ENCODE peak calls at places on chromosome 2, in six cellular contexts. One of them, this sample, is unnamed.

GRCh38 chr2:238850096-238850495 is 2.2 kb downstream of the TWIST2 start:
- DNase-seq in GM23338: no peak
- DNase-seq in Caki2: no peak
- DNase-seq in ELF-1: no peak
- DNase-seq in NCI-H1092 treated with DMSO at 0.1 percent for 48 hours: no peak
- DNase-seq in stimulated activated CD4-positive, alpha-beta T cell treated with anti-CD3 and anti-CD28 coated beads, Interleukin-1b, Interleukin-23, amount 100 ng/mL, for 24 hours: no peak
- DNase-seq in this sample: no peak

GRCh38 chr2:237101118-237101979 is 15.7 kb downstream of the COPS8 start:
- DNase-seq in GM23338: peak; percentile 54
- DNase-seq in Caki2: no peak
- DNase-seq in ELF-1: no peak
- DNase-seq in NCI-H1092 treated with DMSO at 0.1 percent for 48 hours: no peak
- DNase-seq in stimulated activated CD4-positive, alpha-beta T cell treated with anti-CD3 and anti-CD28 coated beads, Interleukin-1b, Interleukin-23, amount 100 ng/mL, for 24 hours: no peak
- DNase-seq in this sample: no peak

GRCh38 chr2:42693688-42694479 is 70.1 kb downstream of the OXER1 start:
- DNase-seq in GM23338: peak; percentile 35
- DNase-seq in Caki2: no peak
- DNase-seq in ELF-1: no peak
- DNase-seq in NCI-H1092 treated with DMSO at 0.1 percent for 48 hours: no peak
- DNase-seq in stimulated activated CD4-positive, alpha-beta T cell treated with anti-CD3 and anti-CD28 coated beads, Interleukin-1b, Interleukin-23, amount 100 ng/mL, for 24 hours: no peak
- DNase-seq in this sample: no peak

GRCh38 chr2:159139216-159139933 is 147.1 kb downstream of the WDSUB1 start:
- DNase-seq in GM23338: no peak
- DNase-seq in Caki2: no peak
- DNase-seq in ELF-1: no peak
- DNase-seq in NCI-H1092 treated with DMSO at 0.1 percent for 48 hours: no peak
- DNase-seq in stimulated activated CD4-positive, alpha-beta T cell treated with anti-CD3 and anti-CD28 coated beads, Interleukin-1b, Interleukin-23, amount 100 ng/mL, for 24 hours: no peak
- DNase-seq in this sample: no peak

GRCh38 chr2:160270571-160271113 is 70.6 kb upstream of the ITGB6 start:
- DNase-seq in GM23338: peak; percentile 53
- DNase-seq in Caki2: no peak
- DNase-seq in ELF-1: peak; percentile 88
- DNase-seq in NCI-H1092 treated with DMSO at 0.1 percent for 48 hours: no peak
- DNase-seq in stimulated activated CD4-positive, alpha-beta T cell treated with anti-CD3 and anti-CD28 coated beads, Interleukin-1b, Interleukin-23, amount 100 ng/mL, for 24 hours: no peak
- DNase-seq in this sample: peak; percentile 62

GRCh38 chr2:64787698-64788097 is 134.0 kb upstream of the SERTAD2 start:
- DNase-seq in GM23338: peak; percentile 54
- DNase-seq in Caki2: no peak
- DNase-seq in ELF-1: no peak
- DNase-seq in NCI-H1092 treated with DMSO at 0.1 percent for 48 hours: no peak
- DNase-seq in stimulated activated CD4-positive, alpha-beta T cell treated with anti-CD3 and anti-CD28 coated beads, Interleukin-1b, Interleukin-23, amount 100 ng/mL, for 24 hours: no peak
- DNase-seq in this sample: no peak

GRCh38 chr2:216350214-216350789 is 22.0 kb downstream of the MARCHF4 start:
- DNase-seq in GM23338: no peak
- DNase-seq in Caki2: peak; percentile 68
- DNase-seq in ELF-1: no peak
- DNase-seq in NCI-H1092 treated with DMSO at 0.1 percent for 48 hours: no peak
- DNase-seq in stimulated activated CD4-positive, alpha-beta T cell treated with anti-CD3 and anti-CD28 coated beads, Interleukin-1b, Interleukin-23, amount 100 ng/mL, for 24 hours: no peak
- DNase-seq in this sample: no peak

GRCh38 chr2:104856086-104856972 is 2.4 kb downstream of the POU3F3 start:
- DNase-seq in GM23338: peak; percentile 68
- DNase-seq in Caki2: peak; percentile 81
- DNase-seq in ELF-1: peak; percentile 69
- DNase-seq in NCI-H1092 treated with DMSO at 0.1 percent for 48 hours: peak; percentile 26
- DNase-seq in stimulated activated CD4-positive, alpha-beta T cell treated with anti-CD3 and anti-CD28 coated beads, Interleukin-1b, Interleukin-23, amount 100 ng/mL, for 24 hours: no peak
- DNase-seq in this sample: no peak

GRCh38 chr2:227766361-227766883 is 20.7 kb downstream of the SCYGR8 start:
- DNase-seq in GM23338: peak; percentile 94
- DNase-seq in Caki2: peak; percentile 80
- DNase-seq in ELF-1: peak; percentile 91
- DNase-seq in NCI-H1092 treated with DMSO at 0.1 percent for 48 hours: peak; percentile 31
- DNase-seq in stimulated activated CD4-positive, alpha-beta T cell treated with anti-CD3 and anti-CD28 coated beads, Interleukin-1b, Interleukin-23, amount 100 ng/mL, for 24 hours: peak; percentile 39
- DNase-seq in this sample: peak; percentile 88

GRCh38 chr2:2683581-2683980 is 352.5 kb upstream of the MYT1L start:
- DNase-seq in GM23338: no peak
- DNase-seq in Caki2: no peak
- DNase-seq in ELF-1: no peak
- DNase-seq in NCI-H1092 treated with DMSO at 0.1 percent for 48 hours: peak; percentile 80
- DNase-seq in stimulated activated CD4-positive, alpha-beta T cell treated with anti-CD3 and anti-CD28 coated beads, Interleukin-1b, Interleukin-23, amount 100 ng/mL, for 24 hours: no peak
- DNase-seq in this sample: no peak

GRCh38 chr2:216560695-216561370 is 62.2 kb downstream of the RPL37A start:
- DNase-seq in GM23338: no peak
- DNase-seq in Caki2: no peak
- DNase-seq in ELF-1: no peak
- DNase-seq in NCI-H1092 treated with DMSO at 0.1 percent for 48 hours: no peak
- DNase-seq in stimulated activated CD4-positive, alpha-beta T cell treated with anti-CD3 and anti-CD28 coated beads, Interleukin-1b, Interleukin-23, amount 100 ng/mL, for 24 hours: no peak
- DNase-seq in this sample: no peak

GRCh38 chr2:240688563-240688919 is 3.1 kb upstream of the AQP12A start:
- DNase-seq in GM23338: no peak
- DNase-seq in Caki2: no peak
- DNase-seq in ELF-1: no peak
- DNase-seq in NCI-H1092 treated with DMSO at 0.1 percent for 48 hours: no peak
- DNase-seq in stimulated activated CD4-positive, alpha-beta T cell treated with anti-CD3 and anti-CD28 coated beads, Interleukin-1b, Interleukin-23, amount 100 ng/mL, for 24 hours: no peak
- DNase-seq in this sample: no peak

GRCh38 chr2:61967262-61967661 is 61.8 kb downstream of the COMMD1 start:
- DNase-seq in GM23338: no peak
- DNase-seq in Caki2: no peak
- DNase-seq in ELF-1: no peak
- DNase-seq in NCI-H1092 treated with DMSO at 0.1 percent for 48 hours: no peak
- DNase-seq in stimulated activated CD4-positive, alpha-beta T cell treated with anti-CD3 and anti-CD28 coated beads, Interleukin-1b, Interleukin-23, amount 100 ng/mL, for 24 hours: no peak
- DNase-seq in this sample: no peak

GRCh38 chr2:157830696-157831570 is 45.2 kb downstream of the ACVR1 start:
- DNase-seq in GM23338: no peak
- DNase-seq in Caki2: peak; percentile 77
- DNase-seq in ELF-1: no peak
- DNase-seq in NCI-H1092 treated with DMSO at 0.1 percent for 48 hours: no peak
- DNase-seq in stimulated activated CD4-positive, alpha-beta T cell treated with anti-CD3 and anti-CD28 coated beads, Interleukin-1b, Interleukin-23, amount 100 ng/mL, for 24 hours: no peak
- DNase-seq in this sample: no peak

GRCh38 chr2:130920417-130921030 is 83.8 kb downstream of the ARHGEF4 start:
- DNase-seq in GM23338: peak; percentile 93
- DNase-seq in Caki2: peak; percentile 45
- DNase-seq in ELF-1: peak; percentile 84
- DNase-seq in NCI-H1092 treated with DMSO at 0.1 percent for 48 hours: peak; percentile 37
- DNase-seq in stimulated activated CD4-positive, alpha-beta T cell treated with anti-CD3 and anti-CD28 coated beads, Interleukin-1b, Interleukin-23, amount 100 ng/mL, for 24 hours: peak; percentile 28
- DNase-seq in this sample: peak; percentile 77

GRCh38 chr2:11562476-11562875 is 28.6 kb downstream of the GREB1 start:
- DNase-seq in GM23338: no peak
- DNase-seq in Caki2: no peak
- DNase-seq in ELF-1: no peak
- DNase-seq in NCI-H1092 treated with DMSO at 0.1 percent for 48 hours: no peak
- DNase-seq in stimulated activated CD4-positive, alpha-beta T cell treated with anti-CD3 and anti-CD28 coated beads, Interleukin-1b, Interleukin-23, amount 100 ng/mL, for 24 hours: no peak
- DNase-seq in this sample: peak; percentile 39

GRCh38 chr2:204505488-204505887 is 39.8 kb upstream of the PARD3B start:
- DNase-seq in GM23338: no peak
- DNase-seq in Caki2: peak; percentile 10
- DNase-seq in ELF-1: no peak
- DNase-seq in NCI-H1092 treated with DMSO at 0.1 percent for 48 hours: no peak
- DNase-seq in stimulated activated CD4-positive, alpha-beta T cell treated with anti-CD3 and anti-CD28 coated beads, Interleukin-1b, Interleukin-23, amount 100 ng/mL, for 24 hours: no peak
- DNase-seq in this sample: no peak

GRCh38 chr2:1868683-1869141 is 124.4 kb upstream of the PXDN start:
- DNase-seq in GM23338: peak; percentile 51
- DNase-seq in Caki2: no peak
- DNase-seq in ELF-1: peak; percentile 65
- DNase-seq in NCI-H1092 treated with DMSO at 0.1 percent for 48 hours: no peak
- DNase-seq in stimulated activated CD4-positive, alpha-beta T cell treated with anti-CD3 and anti-CD28 coated beads, Interleukin-1b, Interleukin-23, amount 100 ng/mL, for 24 hours: no peak
- DNase-seq in this sample: no peak

GRCh38 chr2:238513346-238513745 is 86.6 kb downstream of the ASB1 start:
- DNase-seq in GM23338: peak; percentile 85
- DNase-seq in Caki2: no peak
- DNase-seq in ELF-1: peak; percentile 27
- DNase-seq in NCI-H1092 treated with DMSO at 0.1 percent for 48 hours: peak; percentile 4
- DNase-seq in stimulated activated CD4-positive, alpha-beta T cell treated with anti-CD3 and anti-CD28 coated beads, Interleukin-1b, Interleukin-23, amount 100 ng/mL, for 24 hours: no peak
- DNase-seq in this sample: no peak

GRCh38 chr2:226763320-226763719 is 36.3 kb downstream of the IRS1 start:
- DNase-seq in GM23338: no peak
- DNase-seq in Caki2: no peak
- DNase-seq in ELF-1: no peak
- DNase-seq in NCI-H1092 treated with DMSO at 0.1 percent for 48 hours: no peak
- DNase-seq in stimulated activated CD4-positive, alpha-beta T cell treated with anti-CD3 and anti-CD28 coated beads, Interleukin-1b, Interleukin-23, amount 100 ng/mL, for 24 hours: no peak
- DNase-seq in this sample: no peak

GRCh38 chr2:239864247-239865058 is 160.7 kb downstream of the NDUFA10 start:
- DNase-seq in GM23338: no peak
- DNase-seq in Caki2: no peak
- DNase-seq in ELF-1: no peak
- DNase-seq in NCI-H1092 treated with DMSO at 0.1 percent for 48 hours: no peak
- DNase-seq in stimulated activated CD4-positive, alpha-beta T cell treated with anti-CD3 and anti-CD28 coated beads, Interleukin-1b, Interleukin-23, amount 100 ng/mL, for 24 hours: no peak
- DNase-seq in this sample: no peak

GRCh38 chr2:95277246-95277906 is 3.1 kb downstream of the PROM2 start:
- DNase-seq in GM23338: peak; percentile 65
- DNase-seq in Caki2: no peak
- DNase-seq in ELF-1: no peak
- DNase-seq in NCI-H1092 treated with DMSO at 0.1 percent for 48 hours: no peak
- DNase-seq in stimulated activated CD4-positive, alpha-beta T cell treated with anti-CD3 and anti-CD28 coated beads, Interleukin-1b, Interleukin-23, amount 100 ng/mL, for 24 hours: no peak
- DNase-seq in this sample: no peak

GRCh38 chr2:30631051-30631671 is 176.1 kb downstream of the CAPN13 start:
- DNase-seq in GM23338: no peak
- DNase-seq in Caki2: no peak
- DNase-seq in ELF-1: no peak
- DNase-seq in NCI-H1092 treated with DMSO at 0.1 percent for 48 hours: no peak
- DNase-seq in stimulated activated CD4-positive, alpha-beta T cell treated with anti-CD3 and anti-CD28 coated beads, Interleukin-1b, Interleukin-23, amount 100 ng/mL, for 24 hours: no peak
- DNase-seq in this sample: no peak

GRCh38 chr2:102848366-102848839 is 86.6 kb downstream of the TMEM182 start:
- DNase-seq in GM23338: peak; percentile 92
- DNase-seq in Caki2: peak; percentile 91
- DNase-seq in ELF-1: peak; percentile 91
- DNase-seq in NCI-H1092 treated with DMSO at 0.1 percent for 48 hours: peak; percentile 73
- DNase-seq in stimulated activated CD4-positive, alpha-beta T cell treated with anti-CD3 and anti-CD28 coated beads, Interleukin-1b, Interleukin-23, amount 100 ng/mL, for 24 hours: no peak
- DNase-seq in this sample: peak; percentile 86

GRCh38 chr2:42048318-42049251 is 764 bp downstream of the PKDCC start:
- DNase-seq in GM23338: peak; percentile 48
- DNase-seq in Caki2: no peak
- DNase-seq in ELF-1: no peak
- DNase-seq in NCI-H1092 treated with DMSO at 0.1 percent for 48 hours: no peak
- DNase-seq in stimulated activated CD4-positive, alpha-beta T cell treated with anti-CD3 and anti-CD28 coated beads, Interleukin-1b, Interleukin-23, amount 100 ng/mL, for 24 hours: no peak
- DNase-seq in this sample: no peak

GRCh38 chr2:240259201-240259923 is 118.9 kb upstream of the OTOS start:
- DNase-seq in GM23338: no peak
- DNase-seq in Caki2: no peak
- DNase-seq in ELF-1: peak; percentile 60
- DNase-seq in NCI-H1092 treated with DMSO at 0.1 percent for 48 hours: no peak
- DNase-seq in stimulated activated CD4-positive, alpha-beta T cell treated with anti-CD3 and anti-CD28 coated beads, Interleukin-1b, Interleukin-23, amount 100 ng/mL, for 24 hours: no peak
- DNase-seq in this sample: no peak

GRCh38 chr2:85326406-85326945 is 1.3 kb downstream of the TGOLN2 start:
- DNase-seq in GM23338: no peak
- DNase-seq in Caki2: no peak
- DNase-seq in ELF-1: peak; percentile 15
- DNase-seq in NCI-H1092 treated with DMSO at 0.1 percent for 48 hours: no peak
- DNase-seq in stimulated activated CD4-positive, alpha-beta T cell treated with anti-CD3 and anti-CD28 coated beads, Interleukin-1b, Interleukin-23, amount 100 ng/mL, for 24 hours: no peak
- DNase-seq in this sample: no peak